ENCODE peak calls at places on chromosomes 16 and 17, in nine cellular contexts. V is MM.1S; F is T-helper 1 cell; E is choroid plexus epithelial cell; M is GM04504; A is HL-60; X is AG09319; Y is activated CD4-positive, alpha-beta T cell treated with anti-CD3 and anti-CD28 coated beads, Interleukin-2, amount 50 U/mL, for 1 hour; O is colonic mucosa. K is an unnamed sample.

GRCh38 chr17:76681222-76682137 is 29.3 kb downstream of the MXRA7 start:
- DNase-seq in Y (peak; percentile 76), M (no peak), A (peak; percentile 75), F (peak; percentile 52), E (peak; percentile 85), X (peak; percentile 49), V (peak; percentile 51), O (peak; percentile 89), K (peak; percentile 71)

GRCh38 chr16:842061-842476 is 41.5 kb upstream of the GNG13 start:
- DNase-seq in F (no peak), O (no peak), A (no peak), E (peak; percentile 26), Y (no peak), V (no peak), M (no peak), X (no peak), K (peak; percentile 67)

GRCh38 chr17:68172461-68172954 is 75.3 kb upstream of the AMZ2 start:
- DNase-seq in A (peak; percentile 71), Y (peak; percentile 76), E (peak; percentile 71), V (peak; percentile 57), O (peak; percentile 75), X (peak; percentile 18), M (peak; percentile 20), F (peak; percentile 62), K (peak; percentile 64)

GRCh38 chr17:45361451-45361850 is 44.6 kb upstream of the MAP3K14 start:
- DNase-seq in X (no peak), O (no peak), Y (no peak), A (no peak), M (no peak), E (no peak), V (no peak), F (no peak), K (no peak)

GRCh38 chr17:33328129-33328528 is 35.0 kb upstream of the ASIC2 start:
- DNase-seq in V (no peak), O (no peak), F (no peak), Y (no peak), X (no peak), A (no peak), E (no peak), M (no peak), K (no peak)

GRCh38 chr17:7929158-7930029 is at the start of gene KCNAB3:
- DNase-seq in F (peak; percentile 33), Y (peak; percentile 55), O (no peak), A (no peak), E (peak; percentile 86), X (peak; percentile 32), V (no peak), M (peak; percentile 36), K (peak; percentile 55)

GRCh38 chr16:18800674-18801196 is 614 bp downstream of the ARL6IP1 start:
- DNase-seq in Y (no peak), X (no peak), V (no peak), M (no peak), A (no peak), O (peak; percentile 39), F (no peak), E (peak; percentile 34), K (no peak)

GRCh38 chr17:61670691-61671090 is 79.7 kb upstream of the NACA2 start:
- DNase-seq in O (no peak), M (no peak), F (no peak), V (no peak), Y (no peak), X (no peak), E (no peak), A (no peak), K (no peak)

GRCh38 chr17:44906987-44907681 is 7.9 kb upstream of the EFTUD2 start:
- DNase-seq in O (no peak), F (no peak), A (no peak), E (peak; percentile 14), Y (no peak), M (no peak), V (no peak), X (no peak), K (no peak)

GRCh38 chr16:83138976-83139690 is 512.4 kb downstream of the CDH13 start:
- DNase-seq in M (no peak), E (no peak), A (no peak), V (no peak), O (no peak), X (no peak), Y (no peak), F (no peak), K (no peak)

GRCh38 chr17:57317016-57317415 is 60.7 kb downstream of the MSI2 start:
- DNase-seq in F (no peak), E (no peak), Y (no peak), A (no peak), O (no peak), V (no peak), M (no peak), X (no peak), K (no peak)

GRCh38 chr17:55527520-55528118 is 16.4 kb upstream of the SMIM36 start:
- DNase-seq in X (peak; percentile 40), V (peak; percentile 13), Y (no peak), M (peak; percentile 22), F (no peak), A (peak; percentile 34), E (peak; percentile 89), O (no peak), K (peak; percentile 24)

GRCh38 chr17:39573447-39574298 is 34.0 kb downstream of the NEUROD2 start:
- DNase-seq in O (peak; percentile 64), Y (no peak), E (peak; percentile 58), V (no peak), X (no peak), A (peak; percentile 44), F (no peak), M (peak; percentile 40), K (no peak)

GRCh38 chr16:50889276-50889675 is 147.4 kb downstream of the CYLD start:
- DNase-seq in A (no peak), V (no peak), E (no peak), X (no peak), F (no peak), O (no peak), M (no peak), Y (no peak), K (no peak)

GRCh38 chr16:53910990-53911389 is 207.0 kb downstream of the FTO start:
- DNase-seq in X (no peak), V (no peak), A (no peak), Y (no peak), M (no peak), E (no peak), O (no peak), F (no peak), K (no peak)

GRCh38 chr16:86228713-86229112 is 281.6 kb upstream of the FOXF1 start:
- DNase-seq in X (no peak), V (no peak), M (no peak), Y (no peak), O (no peak), A (no peak), E (no peak), F (no peak), K (no peak)

GRCh38 chr16:85149776-85150175 is 37.5 kb upstream of the CIBAR2 start:
- DNase-seq in M (no peak), E (no peak), V (no peak), O (no peak), F (no peak), A (no peak), X (no peak), Y (no peak), K (no peak)

GRCh38 chr17:17714879-17715278 is 33.6 kb downstream of the RAI1 start:
- DNase-seq in Y (no peak), V (no peak), E (no peak), O (no peak), X (no peak), M (no peak), F (no peak), A (no peak), K (no peak)

GRCh38 chr16:22342082-22342481 is 32.3 kb downstream of the CDR2 start:
- DNase-seq in E (no peak), F (no peak), Y (no peak), O (no peak), X (no peak), M (no peak), V (no peak), A (no peak), K (no peak)

GRCh38 chr16:26951950-26952349 is 114.8 kb upstream of the C16orf82 start:
- DNase-seq in V (no peak), X (no peak), E (peak; percentile 50), M (no peak), Y (no peak), A (no peak), O (no peak), F (no peak), K (no peak)

GRCh38 chr17:73474370-73474988 is 162.7 kb upstream of the CDC42EP4 start:
- DNase-seq in X (no peak), A (peak; percentile 52), E (peak; percentile 86), M (peak; percentile 10), O (peak; percentile 84), V (no peak), Y (peak; percentile 3), F (no peak), K (no peak)

GRCh38 chr17:12545877-12546513 is 119.7 kb upstream of the MYOCD start:
- DNase-seq in F (no peak), Y (no peak), X (no peak), V (peak; percentile 8), E (peak; percentile 75), A (peak; percentile 2), M (no peak), O (peak; percentile 47), K (no peak)

K was measured in dorsolateral prefrontal cortex.